ENCODE peak calls at places on chromosomes 2 and 18, in four cellular contexts. R, M, H and F are unnamed samples.

GRCh38 chr2:223548194-223548593 is 54.0 kb downstream of the SCG2 start:
- DNase-seq in R (no peak), M (no peak), H (no peak), F (no peak)

GRCh38 chr2:220894069-220894468 is 678.0 kb downstream of the EPHA4 start:
- DNase-seq in R (peak; percentile 34), M (no peak), H (no peak), F (no peak)

GRCh38 chr2:88198308-88198707 is 28.2 kb downstream of the THNSL2 start:
- DNase-seq in R (no peak), M (no peak), H (no peak), F (no peak)

GRCh38 chr18:49162226-49162848 is 211.6 kb upstream of the SMAD7 start:
- DNase-seq in R (no peak), M (no peak), H (no peak), F (peak; percentile 68)

GRCh38 chr2:211085056-211085680 is 528.8 kb downstream of the CPS1 start:
- DNase-seq in R (peak; percentile 1), M (no peak), H (peak; percentile 3), F (no peak)

GRCh38 chr2:197108758-197109157 is 182.3 kb upstream of the PGAP1 start:
- DNase-seq in R (peak; percentile 91), M (no peak), H (no peak), F (no peak)

GRCh38 chr18:59646946-59647307 is 50.3 kb downstream of the CCBE1 start:
- DNase-seq in R (peak; percentile 44), M (no peak), H (no peak), F (no peak)

GRCh38 chr2:78908973-78909372 is 116.5 kb upstream of the REG3G start:
- DNase-seq in R (no peak), M (no peak), H (no peak), F (no peak)

GRCh38 chr2:222025891-222026271 is 272.9 kb downstream of the PAX3 start:
- DNase-seq in R (no peak), M (peak; percentile 50), H (no peak), F (no peak)

GRCh38 chr2:4635289-4635688 is 931.9 kb downstream of the DCDC2C start:
- DNase-seq in R (no peak), M (no peak), H (no peak), F (no peak)

GRCh38 chr2:118224144-118224887 is 136.0 kb downstream of the INSIG2 start:
- DNase-seq in R (no peak), M (peak; percentile 72), H (no peak), F (no peak)

GRCh38 chr18:79439201-79440023 is 43.7 kb downstream of the NFATC1 start:
- DNase-seq in R (peak; percentile 6), M (no peak), H (peak; percentile 24), F (no peak)

GRCh38 chr2:156826342-156826933 is 390.3 kb downstream of the GPD2 start:
- DNase-seq in R (peak; percentile 82), M (no peak), H (no peak), F (no peak)

GRCh38 chr18:52077251-52077983 is 262.6 kb upstream of the DCC start:
- DNase-seq in R (no peak), M (no peak), H (no peak), F (no peak)

GRCh38 chr2:64023485-64024258 is 4.4 kb upstream of the VPS54 start:
- DNase-seq in R (no peak), M (no peak), H (no peak), F (no peak)

GRCh38 chr2:161041356-161041755 is 118.9 kb upstream of the TANK start:
- DNase-seq in R (peak; percentile 68), M (no peak), H (no peak), F (no peak)

GRCh38 chr2:172655091-172655837 is 80.4 kb upstream of the RAPGEF4 start:
- DNase-seq in R (peak; percentile 96), M (no peak), H (no peak), F (no peak)

GRCh38 chr2:88141952-88142351 is 14.1 kb upstream of the FABP1 start:
- DNase-seq in R (no peak), M (no peak), H (no peak), F (no peak)

DNA sequence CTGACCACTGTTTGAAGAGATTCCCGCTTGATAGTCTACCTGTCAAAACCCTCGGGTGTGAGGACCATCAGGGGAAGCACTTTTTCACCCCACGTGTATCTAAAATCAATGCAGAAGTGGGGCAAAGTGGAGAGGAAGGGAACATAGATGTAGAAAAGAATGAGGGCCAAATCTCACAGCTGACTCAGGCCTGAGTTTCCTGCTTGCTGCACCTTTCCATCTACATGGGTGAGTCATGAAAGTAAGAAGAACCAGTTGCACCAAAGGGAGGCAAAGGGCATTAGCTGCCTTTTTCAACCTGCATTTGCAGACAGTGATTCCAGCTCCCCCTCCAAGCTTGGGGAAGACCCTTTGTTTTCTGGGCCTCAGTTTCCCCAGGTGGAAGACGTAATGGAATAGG is 100.2 kb upstream of the MYCN start:
- DNase-seq in R (no peak), M (no peak), H (no peak), F (no peak)
- TF ChIP-seq CHD1 in R (no peak), M (no peak), H (no peak), F (no peak)

GRCh38 chr2:218368150-218368528 is 11.5 kb downstream of the CATIP start:
- DNase-seq in R (no peak), M (no peak), H (no peak), F (no peak)

GRCh38 chr2:218367415-218368149 is 10.9 kb downstream of the CATIP start:
- DNase-seq in R (peak; percentile 32), M (peak; percentile 89), H (peak; percentile 92), F (peak; percentile 51)

GRCh38 chr2:218370410-218371063 is 11.5 kb upstream of the SLC11A1 start:
- DNase-seq in R (peak; percentile 73), M (no peak), H (no peak), F (no peak)

GRCh38 chr2:218369374-218369773 is 12.7 kb upstream of the SLC11A1 start:
- DNase-seq in R (no peak), M (no peak), H (no peak), F (no peak)

DNA sequence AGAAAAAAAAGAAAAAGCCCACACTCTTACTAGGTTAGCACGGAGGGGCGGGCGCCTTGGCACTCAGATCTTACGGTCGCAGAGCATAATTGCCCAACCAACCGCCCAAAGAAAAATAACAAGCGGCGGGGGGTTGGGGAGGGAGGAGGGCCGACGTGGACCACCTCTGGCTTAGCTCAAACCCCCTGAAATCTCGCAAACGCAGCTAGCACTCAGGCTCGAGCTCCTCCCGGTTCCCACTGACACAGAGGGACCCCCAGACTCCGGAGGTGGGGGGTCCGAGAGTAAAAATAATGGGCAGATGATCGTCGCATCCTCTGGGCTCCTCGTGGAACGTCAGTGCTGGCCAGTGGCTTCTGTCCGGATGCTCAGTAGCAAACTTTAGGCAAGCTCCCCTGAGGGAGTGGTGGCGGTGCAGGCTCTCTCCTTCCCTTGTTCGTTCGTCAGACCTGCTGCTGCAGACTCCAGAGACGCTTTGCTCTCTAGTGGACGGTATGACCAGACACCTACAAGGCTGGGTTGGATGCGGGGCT is 12.0 kb downstream of the CATIP start:
- DNase-seq in R (no peak), M (peak; percentile 54), H (no peak), F (no peak)
- TF ChIP-seq CHD1 in R (no peak), M (no peak), H (no peak), F (no peak)

DNA sequence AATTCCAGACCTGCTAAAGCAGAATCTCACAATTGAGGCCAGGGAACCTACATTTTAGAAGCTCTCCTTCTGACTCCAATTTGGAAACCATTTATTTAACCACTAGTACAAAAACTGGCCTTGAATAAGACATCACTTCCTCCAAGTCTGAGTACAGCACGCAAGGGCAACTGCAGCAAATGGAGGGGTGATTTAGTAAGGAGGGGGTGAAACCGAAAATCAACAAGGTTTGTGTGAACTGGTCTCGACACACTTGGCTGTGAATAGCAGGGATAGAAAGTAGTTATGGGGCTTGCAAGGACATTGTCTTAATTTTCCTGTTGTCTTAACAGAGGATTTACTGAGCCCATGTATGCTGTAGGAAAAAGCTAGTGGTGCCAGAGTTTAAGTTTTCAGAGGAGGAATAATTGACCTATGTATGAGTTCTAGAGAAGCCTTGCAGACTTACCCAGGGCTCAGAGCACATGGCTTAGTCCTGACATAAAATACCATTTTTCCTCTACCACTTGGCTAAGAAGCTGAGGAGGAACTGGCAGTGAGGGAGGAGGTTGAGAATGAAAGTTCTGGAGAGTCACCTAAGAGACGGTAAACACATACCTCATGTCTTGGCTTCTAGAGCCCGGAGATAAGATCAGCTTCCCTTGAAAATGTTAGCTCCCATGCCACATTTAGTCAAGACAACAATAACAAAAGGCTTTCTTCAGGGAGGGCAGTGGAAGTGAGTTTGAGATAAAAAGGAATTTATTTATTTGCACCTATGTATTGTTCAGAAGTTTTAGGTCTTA is 114.8 kb downstream of the SMAD2 start:
- DNase-seq in R (no peak), M (no peak), H (peak; percentile 15), F (no peak)
- TF ChIP-seq CHD1 in R (no peak), M (no peak), H (no peak), F (no peak)

DNA sequence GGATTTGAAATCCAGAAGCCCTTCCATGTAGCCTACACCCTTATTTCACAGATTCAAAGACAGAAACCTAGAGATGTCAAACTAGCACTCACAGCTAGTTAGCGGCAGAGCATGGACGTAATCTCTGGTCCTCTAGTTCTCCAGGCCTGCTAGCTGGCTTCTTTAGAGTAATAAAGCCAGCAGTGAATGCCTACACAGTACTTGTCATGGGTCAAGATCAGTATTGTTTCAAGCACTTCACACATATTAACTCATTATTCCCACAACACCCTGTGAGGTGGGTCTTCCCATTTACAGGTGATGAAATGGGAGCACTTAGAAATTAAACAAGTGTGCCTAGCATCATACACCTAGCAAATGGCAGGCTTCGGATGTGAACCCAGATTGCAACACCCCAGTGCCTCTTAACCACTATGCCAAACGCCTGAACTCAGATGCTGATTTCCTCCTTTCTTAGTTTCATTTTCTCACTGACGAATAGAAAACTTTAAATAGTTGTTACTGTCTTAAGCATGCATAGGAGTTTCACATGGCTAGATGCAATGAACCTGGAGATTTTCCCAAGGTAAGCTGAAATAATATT is 14.5 kb upstream of the ZBTB14 start:
- DNase-seq in R (no peak), M (no peak), H (no peak), F (peak; percentile 48)
- TF ChIP-seq CHD1 in R (no peak), M (no peak), H (no peak), F (no peak)

GRCh38 chr2:241309684-241310117 is 5.8 kb downstream of the HDLBP start:
- DNase-seq in R (peak; percentile 61), M (peak; percentile 28), H (no peak), F (peak; percentile 74)
- TF ChIP-seq CHD1 in R (no peak), M (no peak), H (no peak), F (no peak)

DNA sequence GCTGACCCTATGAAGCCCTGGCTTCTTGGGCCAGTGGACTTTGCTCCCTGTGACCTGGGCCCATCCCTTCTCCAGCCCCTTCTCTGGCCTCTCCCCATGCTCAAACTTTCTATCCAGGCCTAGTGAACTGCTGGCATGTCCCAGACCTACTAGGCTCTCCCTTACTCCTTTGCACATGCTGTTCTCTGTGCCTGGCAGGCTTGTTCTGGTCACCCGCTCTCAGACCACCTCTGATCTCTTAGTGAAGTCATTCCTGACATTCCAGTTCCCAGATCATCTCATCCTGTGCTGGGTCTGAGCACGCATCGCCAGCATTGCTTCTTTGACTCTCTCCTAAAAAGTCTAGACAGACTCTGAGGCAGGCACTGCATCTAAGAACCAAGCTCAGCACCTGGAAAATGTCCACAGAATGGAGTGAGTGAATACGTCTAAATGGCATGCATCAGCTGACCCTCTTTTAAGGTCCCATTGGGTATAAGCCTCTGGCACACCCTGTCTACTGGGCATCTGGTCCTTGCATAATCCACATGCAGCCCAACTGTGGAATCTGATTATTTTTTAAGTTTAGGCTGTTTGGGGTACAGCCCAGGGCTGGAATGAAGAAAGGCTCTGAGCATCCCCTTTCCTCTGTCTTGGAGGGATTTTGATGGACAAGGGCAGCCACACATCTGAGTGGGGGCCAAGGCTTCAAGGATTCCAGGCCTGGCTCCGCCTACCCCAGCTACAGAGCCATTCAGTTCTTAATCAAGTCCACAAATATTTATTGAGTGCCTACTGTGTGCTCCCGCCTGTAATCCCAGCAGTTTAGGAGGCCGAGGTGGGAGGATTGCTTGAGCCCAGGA is 130.6 kb upstream of the HAAO start:
- DNase-seq in R (peak; percentile 81), M (no peak), H (no peak), F (no peak)
- TF ChIP-seq CHD1 in R (no peak), M (no peak), H (no peak), F (no peak)

GRCh38 chr2:6254446-6254845 is 562.3 kb downstream of the SOX11 start:
- DNase-seq in R (no peak), M (no peak), H (no peak), F (no peak)
- TF ChIP-seq CHD1 in R (no peak), M (no peak), H (no peak), F (no peak)